ENCODE peak calls at places on chromosome 22, in four cellular contexts. S is neural progenitor cell, P is fibroblast of lung, F is PC-3. R is an unnamed sample.

GRCh38 chr22:37235897-37236607 is 8.0 kb downstream of the RAC2 start:
- DNase-seq in S (no peak), P (no peak), F (no peak), R (no peak)

GRCh38 chr22:45742866-45743450 is 71.3 kb downstream of the ATXN10 start:
- DNase-seq in S (no peak), P (no peak), F (peak; percentile 78), R (peak; percentile 63)

GRCh38 chr22:37807410-37808293 is at the start of gene GCAT:
- DNase-seq in S (peak; percentile 98), P (peak; percentile 96), F (peak; percentile 91), R (peak; percentile 98)

GRCh38 chr22:21734540-21735197 is 925 bp downstream of the YPEL1 start:
- DNase-seq in S (peak; percentile 23), P (no peak), F (no peak), R (no peak)

GRCh38 chr22:46126853-46127385 is 23.4 kb upstream of the PPARA start:
- DNase-seq in S (no peak), P (no peak), F (no peak), R (no peak)

GRCh38 chr22:32745251-32745995 is 56.1 kb upstream of the TIMP3 start:
- DNase-seq in S (peak; percentile 71), P (peak; percentile 78), F (peak; percentile 2), R (peak; percentile 77)

GRCh38 chr22:36333632-36334031 is 54.1 kb downstream of the MYH9 start:
- DNase-seq in S (no peak), P (no peak), F (peak; percentile 86), R (peak; percentile 46)

GRCh38 chr22:40487663-40488249 is 117.4 kb downstream of the SGSM3 start:
- DNase-seq in S (no peak), P (peak; percentile 40), F (peak; percentile 41), R (peak; percentile 28)

GRCh38 chr22:30763815-30764686 is 69.4 kb downstream of the OSBP2 start:
- DNase-seq in S (peak; percentile 88), P (peak; percentile 81), F (peak; percentile 85), R (peak; percentile 88)

GRCh38 chr22:21009638-21010425 is 5.1 kb upstream of the P2RX6 start:
- DNase-seq in S (peak; percentile 88), P (peak; percentile 48), F (peak; percentile 61), R (peak; percentile 88)

GRCh38 chr22:36733271-36733670 is 29.7 kb upstream of the CACNG2 start:
- DNase-seq in S (no peak), P (no peak), F (no peak), R (no peak)

GRCh38 chr22:31233001-31233400 is 20.9 kb downstream of the LIMK2 start:
- DNase-seq in S (no peak), P (peak; percentile 48), F (no peak), R (no peak)

GRCh38 chr22:29954203-29954855 is 71.4 kb downstream of the MTMR3 start:
- DNase-seq in S (no peak), P (peak; percentile 39), F (no peak), R (no peak)

GRCh38 chr22:46528121-46528610 is 9.3 kb downstream of the CELSR1 start:
- DNase-seq in S (no peak), P (peak; percentile 91), F (peak; percentile 94), R (peak; percentile 82)

GRCh38 chr22:22940961-22941605 is 53.5 kb downstream of the IGLL5 start:
- DNase-seq in S (no peak), P (no peak), F (no peak), R (no peak)

GRCh38 chr22:39070186-39070585 is 6.9 kb upstream of the APOBEC3G start:
- DNase-seq in S (no peak), P (no peak), F (no peak), R (no peak)

GRCh38 chr22:39073941-39074340 is 3.1 kb upstream of the APOBEC3G start:
- DNase-seq in S (no peak), P (no peak), F (no peak), R (no peak)

DNA sequence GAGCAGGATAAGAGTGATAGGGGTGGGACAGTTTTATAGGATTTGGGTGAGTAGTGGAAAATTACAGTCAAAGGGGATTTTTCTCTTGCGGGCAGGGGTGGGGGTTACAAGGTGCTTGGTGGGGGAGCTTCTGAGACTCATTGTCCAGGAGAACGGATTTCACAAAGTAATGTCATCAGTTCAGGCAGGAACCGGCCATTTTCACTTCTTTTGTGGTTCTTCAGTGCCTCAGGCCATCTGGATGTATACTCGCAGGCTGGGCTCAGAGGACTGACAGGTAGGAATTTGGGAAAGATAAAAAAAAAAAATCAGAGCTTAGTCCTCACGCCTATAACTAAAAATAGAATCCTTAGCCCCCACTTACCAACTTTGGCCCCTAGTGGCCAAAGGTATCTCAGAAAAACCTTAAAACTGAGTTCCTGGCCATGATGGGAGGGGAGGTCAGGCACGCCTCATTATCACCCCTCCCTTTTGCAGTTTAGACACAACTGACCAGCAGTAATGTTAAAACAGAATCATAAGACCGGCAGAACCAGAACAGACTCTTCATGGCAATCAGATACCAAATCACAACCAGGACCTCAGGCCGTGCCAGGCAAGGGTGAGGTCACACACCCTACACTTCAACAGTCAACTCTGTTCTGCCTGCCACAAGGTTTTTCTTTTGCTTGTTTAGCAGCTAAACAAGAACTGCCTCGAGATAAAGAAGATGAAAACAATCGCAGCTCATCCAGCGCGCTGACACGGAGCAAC is 8.9 kb upstream of the APOBEC3G start:
- DNase-seq in S (no peak), P (no peak), F (peak; percentile 65), R (no peak)
- TF ChIP-seq CTCF in S (peak; percentile 23), P (no peak), F (no peak), R (no peak)

GRCh38 chr22:27101288-27101687 is 443.9 kb downstream of the MIAT start:
- DNase-seq in S (no peak), P (no peak), F (no peak), R (no peak)

GRCh38 chr22:27097933-27098332 is 440.5 kb downstream of the MIAT start:
- DNase-seq in S (no peak), P (peak; percentile 61), F (no peak), R (no peak)

GRCh38 chr22:27100323-27100722 is 442.9 kb downstream of the MIAT start:
- DNase-seq in S (no peak), P (no peak), F (no peak), R (no peak)

GRCh38 chr22:27100789-27101188 is 443.4 kb downstream of the MIAT start:
- DNase-seq in S (peak; percentile 88), P (peak; percentile 95), F (no peak), R (peak; percentile 70)

GRCh38 chr22:27099896-27100295 is 442.5 kb downstream of the MIAT start:
- DNase-seq in S (peak; percentile 67), P (no peak), F (no peak), R (no peak)
- TF ChIP-seq EZH2 in S (no peak), P (no peak), F (no peak), R (no peak)

GRCh38 chr22:19757140-19757984 is 3.2 kb upstream of the TBX1 start:
- DNase-seq in S (peak; percentile 27), P (no peak), F (no peak), R (no peak)
- H3K4me3 ChIP-seq in S (no peak overlapping the region), P (no peak overlapping the region), F (peak overlapping the region; percentile 50), R (no peak overlapping the region)

DNA sequence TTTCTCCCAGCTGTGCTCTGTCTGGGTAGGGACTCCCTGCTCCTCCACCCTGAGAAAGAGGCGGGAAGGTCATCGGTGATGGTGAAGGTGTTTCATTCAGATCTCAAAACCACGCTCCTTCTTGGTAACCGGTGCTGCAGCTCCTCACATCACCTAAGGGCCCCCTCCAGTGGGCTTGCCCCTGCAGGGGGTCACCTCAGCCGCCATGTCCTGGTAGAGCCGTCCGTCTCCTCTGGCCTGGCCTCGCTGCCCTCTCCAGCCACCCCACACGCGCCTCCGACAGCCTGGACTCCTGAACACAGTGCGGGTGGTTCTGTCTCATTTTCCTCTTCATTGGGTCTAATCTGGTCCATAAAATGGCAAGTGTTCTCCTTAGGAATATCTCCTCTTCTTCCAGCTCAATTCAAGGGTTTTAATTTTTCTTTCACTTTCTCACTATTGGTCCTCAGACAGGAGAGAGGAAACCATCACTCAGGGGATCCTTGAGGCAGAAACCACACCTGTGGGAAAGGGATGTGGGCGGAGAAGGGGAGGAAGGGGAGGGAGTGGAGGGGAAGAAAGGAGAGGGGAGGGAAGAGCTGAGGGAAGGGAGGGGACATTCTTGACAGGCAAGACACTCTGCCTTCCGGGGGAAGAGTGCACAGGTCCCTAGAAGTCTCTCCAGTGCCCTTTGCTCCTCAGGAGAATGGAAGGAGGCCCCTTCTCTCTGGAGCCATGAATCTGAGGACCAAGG is 1338.4 kb downstream of the TBC1D22A start:
- DNase-seq in S (no peak), P (no peak), F (no peak), R (no peak)
- TF ChIP-seq CTCF in S (no peak), P (no peak), F (no peak), R (no peak)

GRCh38 chr22:42217019-42217751 is 53.3 kb downstream of the TCF20 start:
- DNase-seq in S (no peak), P (no peak), F (no peak), R (peak; percentile 33)

GRCh38 chr22:42217752-42218280 is 52.6 kb downstream of the TCF20 start:
- DNase-seq in S (peak; percentile 21), P (peak; percentile 9), F (no peak), R (no peak)

DNA sequence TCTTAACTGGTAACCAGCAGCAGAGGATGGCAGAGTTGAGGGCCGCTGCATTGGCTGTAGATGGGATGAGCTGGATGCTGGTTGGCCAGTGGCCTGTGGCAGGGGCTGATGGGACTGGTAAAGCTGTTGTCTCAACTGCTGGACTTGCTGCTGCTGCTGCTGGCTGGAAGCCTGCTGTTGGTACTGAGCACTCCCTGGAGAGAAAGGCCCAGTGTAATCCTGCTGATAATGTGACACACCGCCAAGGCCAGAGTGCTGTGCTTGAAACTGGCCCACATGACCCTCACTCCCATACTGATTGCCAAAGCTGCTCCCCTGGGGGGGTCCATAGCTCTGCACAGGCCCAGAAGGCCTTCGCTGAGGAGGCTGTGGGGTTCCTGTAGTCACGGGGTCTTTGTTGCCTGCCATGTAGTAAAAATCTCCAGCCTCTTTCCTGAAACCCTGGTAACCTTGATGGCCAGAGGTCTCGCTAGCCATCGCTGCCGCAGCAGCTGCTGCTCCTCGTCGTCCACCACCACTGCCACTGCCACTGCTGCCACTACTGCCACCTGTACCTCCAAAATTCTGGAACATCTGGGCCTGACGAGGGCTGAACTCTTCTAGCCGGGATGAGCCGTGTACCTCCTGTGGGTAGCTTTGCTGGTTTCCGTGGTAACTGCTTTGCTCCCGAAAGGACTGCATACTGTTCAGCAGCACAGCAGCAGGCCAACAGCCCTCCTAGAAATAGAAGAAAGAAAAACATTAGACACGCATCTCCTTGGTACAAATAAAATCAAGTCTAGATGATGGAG is 55.6 kb downstream of the TCF20 start:
- DNase-seq in S (peak; percentile 71), P (no peak), F (no peak), R (no peak)
- TF ChIP-seq EZH2 in S (no peak), P (no peak), F (no peak), R (no peak)

DNA sequence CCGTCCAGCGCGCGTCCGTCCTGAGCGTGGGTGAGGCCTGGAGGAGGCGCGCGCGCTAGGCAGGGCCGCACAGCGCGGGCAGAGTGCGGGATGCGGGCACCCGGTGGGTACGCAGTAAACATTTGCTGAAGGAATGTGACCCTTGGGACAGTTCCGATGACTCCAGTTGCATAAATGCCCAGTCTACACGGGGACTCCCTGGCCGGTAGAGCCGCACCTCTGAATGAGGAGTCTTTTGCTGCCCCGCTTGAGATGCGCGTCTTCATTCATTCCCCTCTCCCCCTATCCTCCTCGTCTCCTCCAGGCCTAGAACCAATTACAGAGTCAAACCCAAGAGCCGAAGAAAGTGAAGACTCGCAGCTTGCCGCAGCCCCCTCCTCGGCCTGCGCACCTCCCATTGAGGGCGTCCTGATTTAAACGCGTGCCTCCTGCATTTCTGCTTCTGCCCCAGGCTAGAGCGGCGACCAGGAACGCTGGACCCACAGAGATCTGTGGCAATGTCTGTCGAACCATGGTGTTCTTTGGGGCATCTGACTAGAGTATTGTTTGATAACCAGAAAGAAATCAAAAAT is 731 bp upstream of the CHKB start:
- DNase-seq in S (no peak), P (no peak), F (no peak), R (no peak)
- H3K4me3 ChIP-seq in S (peak overlapping the region; percentile 72), P (peak overlapping the region; percentile 84), F (peak overlapping the region; percentile 77), R (peak overlapping the region; percentile 32)

GRCh38 chr22:39308614-39309363 is 10.6 kb downstream of the RPL3 start:
- DNase-seq in S (no peak), P (peak; percentile 90), F (peak; percentile 89), R (peak; percentile 83)
- TF ChIP-seq CTCF in S (no peak), P (peak; percentile 51), F (no peak), R (no peak)

GRCh38 chr22:44685384-44686056 is 16.5 kb upstream of the PRR5 start:
- DNase-seq in S (peak; percentile 77), P (peak; percentile 60), F (peak; percentile 45), R (peak; percentile 84)
- TF ChIP-seq EZH2 in S (no peak), P (no peak), F (no peak), R (no peak)